ENCODE peak calls at places on chromosomes 12 and 14, in five cellular contexts. D, O, R, B and X are unnamed samples.

GRCh38 chr14:32077081-32078029 is at the start of gene ARHGAP5:
- DNase-seq in B (no peak), O (no peak), R (no peak), D (no peak), X (peak; percentile 56)

GRCh38 chr12:82835217-82835616 is 148.5 kb downstream of the TMTC2 start:
- DNase-seq in D (no peak), B (no peak), O (peak; percentile 52), R (no peak), X (no peak)

GRCh38 chr12:6373022-6373787 is 2.2 kb downstream of the SCNN1A start:
- DNase-seq in R (no peak), D (no peak), O (no peak), B (no peak), X (peak; percentile 87)

GRCh38 chr12:106173442-106173841 is 34.7 kb upstream of the NUAK1 start:
- DNase-seq in B (no peak), O (no peak), D (no peak), R (no peak), X (no peak)

GRCh38 chr12:64679487-64679983 is 69.2 kb downstream of the RASSF3 start:
- DNase-seq in D (peak; percentile 86), O (peak; percentile 78), R (peak; percentile 26), B (peak; percentile 71), X (peak; percentile 80)

GRCh38 chr14:78848234-78848820 is 678.2 kb downstream of the NRXN3 start:
- DNase-seq in O (peak; percentile 45), R (peak; percentile 55), B (no peak), D (peak; percentile 22), X (peak; percentile 19)

GRCh38 chr12:101857043-101857558 is 20.3 kb upstream of the DRAM1 start:
- DNase-seq in B (no peak), O (peak; percentile 21), D (peak; percentile 43), R (no peak), X (no peak)

GRCh38 chr12:16385779-16386646 is 38.6 kb downstream of the MGST1 start:
- DNase-seq in O (peak; percentile 26), R (peak; percentile 59), D (peak; percentile 18), B (no peak), X (peak; percentile 36)

GRCh38 chr14:44736326-44736725 is 225.4 kb downstream of the KLHL28 start:
- DNase-seq in R (no peak), D (no peak), B (no peak), O (no peak), X (no peak)

GRCh38 chr12:31118831-31119530 is 45.3 kb downstream of the DDX11 start:
- DNase-seq in O (peak; percentile 58), D (no peak), B (no peak), R (no peak), X (no peak)

GRCh38 chr14:56474419-56475022 is 105.1 kb upstream of the TMEM260 start:
- DNase-seq in O (peak; percentile 32), B (no peak), D (peak; percentile 20), R (peak; percentile 21), X (no peak)

GRCh38 chr12:15829949-15830348 is 40.8 kb upstream of the EPS8 start:
- DNase-seq in O (no peak), D (no peak), R (no peak), B (no peak), X (no peak)